ENCODE peak calls at places on chromosome 5, in six cellular contexts. X is tibial nerve; U is stimulated activated CD4-positive, alpha-beta T cell treated with anti-CD3 and anti-CD28 coated beads, Interleukin-2, amount 100 ng/mL, for 48 hours; I is thyroid gland; M is pancreas; D is fibroblast of pulmonary artery. P is an unnamed sample.

GRCh38 chr5:150065346-150065745 is 21.0 kb downstream of the CSF1R start:
- DNase-seq in M (no peak), D (no peak), U (no peak), I (no peak), X (peak; percentile 26), P (no peak)

GRCh38 chr5:181212080-181212479 is 7.1 kb upstream of the TRIM7 start:
- DNase-seq in M (no peak), I (no peak), U (no peak), D (no peak), X (no peak), P (no peak)

GRCh38 chr5:89071101-89071940 is 188.3 kb upstream of the MEF2C start:
- DNase-seq in M (no peak), I (no peak), U (no peak), X (no peak), D (no peak), P (no peak)

GRCh38 chr5:114097570-114097969 is 264.3 kb upstream of the KCNN2 start:
- DNase-seq in I (no peak), M (no peak), D (no peak), X (no peak), U (no peak), P (no peak)

GRCh38 chr5:909086-909485 is 16.4 kb downstream of the TRIP13 start:
- DNase-seq in U (no peak), X (no peak), D (no peak), I (no peak), M (no peak), P (no peak)

GRCh38 chr5:66440202-66440680 is 156.0 kb upstream of the MAST4 start:
- DNase-seq in D (peak; percentile 99), X (no peak), U (peak; percentile 23), I (no peak), M (no peak), P (no peak)

GRCh38 chr5:52807723-52808122 is 20.0 kb downstream of the ITGA1 start:
- DNase-seq in M (no peak), I (no peak), X (no peak), D (no peak), U (no peak), P (no peak)

GRCh38 chr5:78647838-78648358 is 674 bp downstream of the LHFPL2 start:
- DNase-seq in X (peak; percentile 22), D (peak; percentile 57), I (peak; percentile 67), M (peak; percentile 88), U (no peak), P (peak; percentile 13)

GRCh38 chr5:93145767-93146166 is 435.3 kb downstream of the NR2F1-AS1 start:
- DNase-seq in D (peak; percentile 17), U (no peak), I (no peak), X (no peak), M (no peak), P (no peak)

GRCh38 chr5:36054646-36055045 is 12.0 kb downstream of the UGT3A2 start:
- DNase-seq in U (no peak), M (no peak), D (no peak), I (no peak), X (no peak), P (no peak)

GRCh38 chr5:137561572-137561971 is 62.4 kb upstream of the SPOCK1 start:
- DNase-seq in U (no peak), X (no peak), I (no peak), D (no peak), M (no peak), P (no peak)

P was measured in NCI-H1930.